ENCODE peak calls at places on chromosomes 2 and 18, in five cellular contexts. H, A, E, C and T are unnamed samples.

GRCh38 chr2:201403904-201404303 is 46.8 kb upstream of the FLACC1 start:
- DNase-seq in H (peak; percentile 84), C (no peak), E (no peak), A (no peak), T (no peak)

GRCh38 chr2:177241771-177242135 is 22.8 kb downstream of the NFE2L2 start:
- DNase-seq in E (no peak), A (no peak), H (peak; percentile 45), C (no peak), T (no peak)

GRCh38 chr2:120109186-120110061 is 96.5 kb downstream of the EPB41L5 start:
- DNase-seq in A (peak; percentile 6), H (peak; percentile 29), C (no peak), E (no peak), T (peak; percentile 19)

GRCh38 chr2:145190031-145190703 is 670.2 kb upstream of the ZEB2 start:
- DNase-seq in C (no peak), A (no peak), E (no peak), H (no peak), T (no peak)

GRCh38 chr2:120472891-120473309 is 127.0 kb downstream of the INHBB start:
- DNase-seq in H (no peak), A (no peak), C (no peak), E (no peak), T (no peak)

GRCh38 chr2:231667497-231667896 is 40.8 kb upstream of the PTMA start:
- DNase-seq in A (no peak), E (no peak), C (no peak), H (no peak), T (no peak)

GRCh38 chr2:20491739-20492531 is 45.1 kb downstream of the RHOB start:
- DNase-seq in C (no peak), E (no peak), A (peak; percentile 33), H (no peak), T (no peak)

GRCh38 chr2:214076527-214076926 is 334.3 kb upstream of the VWC2L start:
- DNase-seq in A (no peak), E (no peak), C (no peak), H (no peak), T (no peak)

GRCh38 chr18:14958701-14959100 is 210.7 kb downstream of the ANKRD30B start:
- DNase-seq in C (no peak), A (no peak), E (no peak), H (no peak), T (no peak)

GRCh38 chr18:26746284-26747130 is 119.0 kb downstream of the AQP4 start:
- DNase-seq in C (no peak), H (no peak), E (no peak), A (no peak), T (no peak)

GRCh38 chr2:142065700-142066099 is 65.1 kb downstream of the LRP1B start:
- DNase-seq in E (no peak), H (peak; percentile 16), C (no peak), A (no peak), T (no peak)

GRCh38 chr2:219010162-219010756 is 17.0 kb upstream of the CRYBA2 start:
- DNase-seq in C (no peak), E (no peak), H (no peak), A (no peak), T (no peak)

GRCh38 chr2:121898483-121898882 is 143.0 kb downstream of the TSN start:
- DNase-seq in H (peak; percentile 14), A (no peak), C (no peak), E (no peak), T (no peak)

GRCh38 chr2:23673830-23674679 is 252.9 kb downstream of the ATAD2B start:
- DNase-seq in C (no peak), H (no peak), A (no peak), E (no peak), T (no peak)

GRCh38 chr2:237320801-237321563 is 93.0 kb downstream of the COL6A3 start:
- DNase-seq in H (no peak), C (no peak), A (peak; percentile 62), E (no peak), T (no peak)

GRCh38 chr2:110097506-110098220 is 18.0 kb downstream of the MALL start:
- DNase-seq in E (no peak), A (peak; percentile 2), C (no peak), H (no peak), T (no peak)

GRCh38 chr2:195559431-195559914 is 97.6 kb upstream of the SLC39A10 start:
- DNase-seq in H (peak; percentile 98), C (no peak), E (no peak), A (peak; percentile 23), T (peak; percentile 85)

GRCh38 chr2:114405486-114406250 is 36.8 kb upstream of the DPP10 start:
- DNase-seq in E (no peak), H (no peak), C (no peak), A (no peak), T (no peak)

GRCh38 chr2:8133331-8133730 is 548.5 kb upstream of the ID2 start:
- DNase-seq in E (no peak), C (no peak), A (no peak), H (no peak), T (no peak)

GRCh38 chr2:138113871-138114525 is 149.7 kb downstream of the HNMT start:
- DNase-seq in E (no peak), H (peak; percentile 83), A (no peak), C (no peak), T (no peak)

GRCh38 chr2:140242889-140243288 is 1462.7 kb upstream of the NXPH2 start:
- DNase-seq in C (no peak), H (no peak), E (no peak), A (no peak), T (no peak)

GRCh38 chr18:70355620-70356385 is 67.0 kb downstream of the SOCS6 start:
- DNase-seq in E (no peak), C (no peak), A (no peak), H (no peak), T (no peak)

GRCh38 chr2:64291181-64291580 is 147.0 kb upstream of the PELI1 start:
- DNase-seq in C (peak; percentile 41), E (no peak), H (peak; percentile 66), A (no peak), T (no peak)

GRCh38 chr18:68417826-68418225 is 297.1 kb downstream of the TMX3 start:
- DNase-seq in A (no peak), E (no peak), C (no peak), H (peak; percentile 28), T (no peak)

GRCh38 chr2:77649856-77650255 is 127.7 kb upstream of the LRRTM4 start:
- DNase-seq in H (no peak), C (no peak), E (no peak), A (no peak), T (no peak)

GRCh38 chr2:29810956-29811355 is 110.4 kb downstream of the ALK start:
- DNase-seq in A (no peak), E (no peak), C (no peak), H (peak; percentile 59), T (no peak)

GRCh38 chr18:75029456-75029855 is 179.5 kb downstream of the PTGR3 start:
- DNase-seq in C (no peak), E (no peak), H (no peak), A (no peak), T (peak; percentile 8)

DNA sequence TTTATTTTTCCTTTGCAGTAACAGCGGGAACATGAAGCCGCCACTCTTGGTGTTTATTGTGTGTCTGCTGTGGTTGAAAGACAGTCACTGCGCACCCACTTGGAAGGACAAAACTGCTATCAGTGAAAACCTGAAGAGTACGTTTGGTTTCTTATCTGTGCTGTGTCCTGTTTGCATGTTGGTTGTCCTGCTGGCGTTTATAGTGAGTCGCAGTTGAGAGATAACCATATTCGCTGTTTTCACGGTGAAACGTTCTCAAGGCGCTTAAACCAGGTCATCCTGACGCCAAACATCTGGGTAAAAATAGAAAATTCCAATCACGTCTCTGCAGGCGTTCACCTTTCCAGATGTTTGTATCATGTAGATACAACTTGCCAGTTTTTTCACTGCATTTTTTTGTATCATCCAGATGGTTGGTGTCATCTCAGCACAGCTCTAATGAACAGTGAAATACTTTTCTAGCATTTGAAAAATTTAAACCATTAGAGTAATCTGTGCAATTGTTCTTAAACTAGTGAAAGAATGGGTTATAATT is 21.2 kb downstream of the CLUL1 start:
- DNase-seq in A (no peak), H (no peak), E (no peak), C (no peak), T (no peak)
- TF ChIP-seq CTCF in A (no peak), H (no peak), E (no peak), C (no peak), T (no peak)

DNA sequence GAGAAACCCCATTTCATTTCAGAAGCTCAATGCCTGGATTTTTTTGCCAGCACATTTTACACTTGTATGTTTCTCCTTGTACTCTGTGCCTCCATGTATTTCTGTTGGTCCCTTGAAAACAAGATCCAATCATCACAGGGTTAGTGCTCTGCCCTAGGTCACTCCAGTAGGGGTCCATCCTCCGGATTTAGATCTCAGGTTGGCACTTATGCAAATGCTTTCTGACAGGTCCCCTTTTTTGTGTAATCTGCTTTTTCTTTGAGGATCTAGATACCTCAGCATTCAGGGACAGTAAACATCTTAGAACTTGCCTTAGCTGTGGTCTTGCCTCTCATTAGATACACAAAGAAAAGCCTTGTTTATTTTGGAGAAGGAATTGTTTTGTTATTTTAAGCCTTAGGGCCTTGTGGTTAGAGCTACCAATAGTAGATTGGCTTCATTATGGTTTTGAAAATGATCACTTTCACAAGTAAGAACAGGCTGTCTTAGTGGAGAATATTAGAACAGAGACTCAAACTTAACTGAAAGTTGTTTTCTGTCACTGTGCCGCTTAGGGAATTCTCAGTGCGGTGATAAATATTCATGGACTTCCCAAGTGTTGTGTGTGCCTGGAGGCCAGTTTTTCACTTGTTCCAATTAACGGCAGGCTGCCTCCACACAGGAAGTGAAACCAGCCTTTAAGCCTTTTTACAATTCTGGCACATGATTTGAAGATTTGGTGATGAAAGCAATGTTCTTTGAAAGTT is 7.8 kb downstream of the MERTK start:
- DNase-seq in H (no peak), E (no peak), A (no peak), C (no peak), T (peak; percentile 12)
- H3K4me3 ChIP-seq in H (no peak overlapping the region), E (no peak overlapping the region), A (no peak overlapping the region), C (no peak overlapping the region), T (no peak overlapping the region)

GRCh38 chr2:216149741-216150140 is 40.6 kb downstream of the XRCC5 start:
- DNase-seq in C (no peak), A (no peak), E (no peak), H (peak; percentile 81), T (no peak)
- H3K36me3 ChIP-seq in C (peaks cover 100% of the 10 kb centered on the region), A (peaks cover 27% of the 10 kb centered on the region), E (peaks cover 100% of the 10 kb centered on the region), H (peaks cover 72% of the 10 kb centered on the region), T (peaks cover 25% of the 10 kb centered on the region)

GRCh38 chr2:88190808-88191721 is 20.9 kb downstream of the THNSL2 start:
- DNase-seq in C (no peak), A (no peak), H (peak; percentile 2), E (no peak), T (no peak)
- TF ChIP-seq CTCF in C (no peak), A (peak; percentile 63), H (peak; percentile 32), E (peak; percentile 30), T (peak; percentile 70)